ENCODE peak calls at places on chromosomes 13 and 19, in four cellular contexts. L, V, J and H are unnamed samples.

GRCh38 chr13:73833331-73834070 is 300.7 kb downstream of the KLF12 start:
- DNase-seq in J (no peak), L (no peak), V (no peak), H (no peak)

GRCh38 chr13:79457948-79458347 is 23.0 kb upstream of the NDFIP2 start:
- DNase-seq in L (no peak), V (no peak), J (peak), H (no peak)

GRCh38 chr13:89066868-89067466 is 1395.8 kb downstream of the SLITRK5 start:
- DNase-seq in V (peak), L (no peak), J (no peak), H (peak)

GRCh38 chr13:94674609-94675348 is 37.6 kb downstream of the SOX21 start:
- DNase-seq in J (peak), V (peak), L (no peak), H (peak)

GRCh38 chr19:38061294-38061693 is 154.3 kb downstream of the SIPA1L3 start:
- DNase-seq in L (no peak), J (no peak), V (no peak), H (no peak)

GRCh38 chr13:106548064-106548696 is 12.7 kb upstream of the EFNB2 start:
- DNase-seq in V (no peak), L (no peak), J (no peak), H (no peak)

GRCh38 chr13:96089749-96090239 is at the start of gene HS6ST3:
- DNase-seq in L (no peak), J (peak), V (no peak), H (peak)

GRCh38 chr13:98307744-98308524 is 130.9 kb upstream of the RNF113B start:
- DNase-seq in J (no peak), V (no peak), L (no peak), H (no peak)

GRCh38 chr19:56317749-56318148 is 3.1 kb upstream of the ZSCAN5A start:
- DNase-seq in V (no peak), L (no peak), J (no peak), H (no peak)

GRCh38 chr19:21824679-21825078 is 11.3 kb downstream of the ZNF43 start:
- DNase-seq in L (no peak), V (no peak), J (no peak), H (no peak)

GRCh38 chr19:19418548-19419260 is 13.2 kb downstream of the GATAD2A start:
- DNase-seq in L (no peak), V (no peak), J (no peak), H (no peak)

GRCh38 chr13:105466376-105466775 is 1069.1 kb downstream of the EFNB2 start:
- DNase-seq in V (no peak), J (no peak), L (no peak), H (no peak)

GRCh38 chr13:73984949-73985691 is 149.1 kb downstream of the KLF12 start:
- DNase-seq in L (no peak), J (no peak), V (no peak), H (no peak)

GRCh38 chr13:78372581-78372980 is 230.8 kb downstream of the POU4F1 start:
- DNase-seq in V (no peak), J (no peak), L (no peak), H (no peak)

GRCh38 chr19:17751103-17751911 is at the start of gene FCHO1:
- DNase-seq in J (peak), L (peak), V (peak), H (no peak)

GRCh38 chr19:3094638-3095374 is 644 bp downstream of the GNA11 start:
- DNase-seq in J (no peak), V (no peak), L (no peak), H (no peak)

GRCh38 chr19:2095338-2095938 is 688 bp downstream of the MOB3A start:
- DNase-seq in V (no peak), L (no peak), J (no peak), H (no peak)

GRCh38 chr13:26015276-26015934 is 36.4 kb downstream of the SHISA2 start:
- DNase-seq in L (no peak), V (no peak), J (no peak), H (no peak)

GRCh38 chr19:17469371-17470203 is 737 bp upstream of the SLC27A1 start:
- DNase-seq in J (peak), V (peak), L (peak), H (peak)

GRCh38 chr13:27599845-27600553 is 20.3 kb downstream of the LNX2 start:
- DNase-seq in L (no peak), V (peak), J (peak), H (no peak)

GRCh38 chr19:56223481-56223880 is 21.4 kb downstream of the ZSCAN5C start:
- DNase-seq in L (no peak), J (no peak), V (no peak), H (no peak)

GRCh38 chr13:108306768-108307332 is 37.3 kb downstream of the TNFSF13B start:
- DNase-seq in V (no peak), L (no peak), J (no peak), H (no peak)

GRCh38 chr19:48490980-48491792 is 20.4 kb downstream of the LMTK3 start:
- DNase-seq in J (peak), L (no peak), V (no peak), H (peak)

GRCh38 chr19:7742991-7743390 is 4.3 kb downstream of the CD209 start:
- DNase-seq in L (no peak), V (no peak), J (no peak), H (no peak)

GRCh38 chr13:37094840-37095239 is 10.6 kb downstream of the CSNK1A1L start:
- DNase-seq in J (no peak), L (no peak), V (no peak), H (no peak)

GRCh38 chr13:94666065-94666464 is 46.3 kb downstream of the SOX21 start:
- DNase-seq in J (no peak), L (no peak), V (no peak), H (no peak)

GRCh38 chr13:112450118-112450517 is 74.0 kb downstream of the SPACA7 start:
- DNase-seq in J (no peak), V (no peak), L (no peak), H (no peak)

GRCh38 chr13:101455863-101456262 is 3.4 kb downstream of the ITGBL1 start:
- DNase-seq in L (no peak), V (no peak), J (no peak), H (no peak)

GRCh38 chr13:24822640-24823039 is 58.7 kb downstream of the RNF17 start:
- DNase-seq in J (no peak), L (peak), V (no peak), H (no peak)

GRCh38 chr19:54653181-54653809 is 9.5 kb upstream of the LILRB4 start:
- DNase-seq in J (peak), L (no peak), V (peak), H (no peak)

GRCh38 chr13:98778749-98779148 is 26.3 kb upstream of the SLC15A1 start:
- DNase-seq in J (no peak), L (no peak), V (no peak), H (no peak)

GRCh38 chr13:21501709-21502108 is 42.6 kb upstream of the ZDHHC20 start:
- DNase-seq in J (peak), V (peak), L (no peak), H (peak)

GRCh38 chr13:73714522-73714921 is 419.7 kb downstream of the KLF12 start:
- DNase-seq in L (no peak), V (no peak), J (no peak), H (no peak)

GRCh38 chr19:37506387-37507166 is at the start of gene ZNF793:
- DNase-seq in L (no peak), V (no peak), J (no peak), H (peak)

GRCh38 chr19:18629166-18630088 is 7.4 kb upstream of the KLHL26 start:
- DNase-seq in V (no peak), J (no peak), L (no peak), H (no peak)

GRCh38 chr19:17128403-17128802 is 52.8 kb downstream of the MYO9B start:
- DNase-seq in V (no peak), L (no peak), J (no peak), H (no peak)

DNA sequence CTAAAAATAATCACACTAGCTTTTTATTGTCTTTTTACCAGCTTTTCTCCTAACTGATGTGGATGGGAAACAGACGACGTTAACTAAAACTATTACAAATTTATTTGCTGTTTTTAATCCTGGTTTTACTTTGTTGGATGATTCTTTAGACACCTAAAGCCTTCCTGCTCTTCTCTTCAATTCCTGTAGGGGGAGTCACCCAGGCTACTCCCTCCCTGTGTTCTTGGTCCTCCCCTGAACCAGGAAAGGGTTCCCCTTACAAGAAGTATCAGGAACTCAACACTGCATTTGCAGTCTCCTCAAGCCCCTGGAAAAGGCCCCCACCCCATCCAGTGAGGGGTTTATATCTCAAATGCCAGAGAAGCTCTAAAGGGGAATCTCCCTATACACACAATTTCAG is 206.1 kb downstream of the SUCLA2 start:
- DNase-seq in V (peak), J (peak), L (no peak), H (no peak)
- TF ChIP-seq CBFB in V (no peak), J (no peak), L (no peak), H (no peak)

DNA sequence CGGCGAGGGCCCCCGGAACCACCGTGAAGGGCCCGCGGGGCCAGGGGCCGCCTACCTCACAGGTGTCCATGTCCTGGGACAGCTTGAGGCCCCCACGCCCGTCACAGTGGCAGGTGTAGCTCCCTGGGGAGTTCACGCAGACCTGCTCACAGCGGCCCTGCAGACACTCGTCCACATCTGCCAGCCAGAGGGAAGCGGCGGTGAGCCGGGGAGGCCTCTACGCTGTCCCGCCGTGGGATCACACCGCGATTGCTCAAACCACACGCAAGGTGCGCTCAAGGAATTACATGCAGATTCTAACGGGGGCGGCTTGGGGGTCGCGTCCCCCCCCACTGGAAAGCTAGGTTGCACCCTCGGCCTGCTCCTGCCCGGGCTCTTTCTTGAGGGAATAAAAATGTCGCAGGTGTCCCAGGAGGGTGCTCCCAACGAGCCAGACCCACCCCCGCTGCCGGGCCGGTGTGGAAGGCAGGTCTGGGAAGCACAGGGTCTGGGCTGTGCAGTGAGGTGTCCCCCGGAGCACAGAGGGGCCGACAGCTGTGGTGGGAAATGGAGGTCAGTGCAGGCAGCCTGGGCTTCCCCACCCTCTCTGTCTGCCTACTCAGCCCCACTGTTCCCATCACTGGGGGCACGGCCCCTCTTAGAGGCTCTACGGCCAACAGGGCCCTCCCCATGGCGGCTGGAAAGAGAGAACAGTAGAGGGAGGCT is 29.2 kb downstream of the GAS6 start:
- DNase-seq in V (no peak), L (no peak), J (no peak), H (no peak)
- TF ChIP-seq ATF3 in V (no peak), L (no peak), J (no peak), H (no peak)

GRCh38 chr13:39062004-39062403 is 23.7 kb downstream of the NHLRC3 start:
- DNase-seq in J (no peak), V (no peak), L (no peak), H (no peak)
- TF ChIP-seq NR2C2 in J (no peak), V (no peak), L (no peak), H (no peak)

GRCh38 chr13:51524312-51524711 is 60.0 kb upstream of the WDFY2 start:
- DNase-seq in L (no peak), V (peak), J (no peak), H (no peak)

GRCh38 chr13:51523082-51523518 is 61.2 kb upstream of the WDFY2 start:
- DNase-seq in V (peak), L (no peak), J (no peak), H (no peak)

GRCh38 chr13:51518847-51519246 is 65.4 kb upstream of the WDFY2 start:
- DNase-seq in J (no peak), L (no peak), V (no peak), H (no peak)

GRCh38 chr13:51519839-51520238 is 64.4 kb upstream of the WDFY2 start:
- DNase-seq in L (no peak), V (peak), J (no peak), H (no peak)

DNA sequence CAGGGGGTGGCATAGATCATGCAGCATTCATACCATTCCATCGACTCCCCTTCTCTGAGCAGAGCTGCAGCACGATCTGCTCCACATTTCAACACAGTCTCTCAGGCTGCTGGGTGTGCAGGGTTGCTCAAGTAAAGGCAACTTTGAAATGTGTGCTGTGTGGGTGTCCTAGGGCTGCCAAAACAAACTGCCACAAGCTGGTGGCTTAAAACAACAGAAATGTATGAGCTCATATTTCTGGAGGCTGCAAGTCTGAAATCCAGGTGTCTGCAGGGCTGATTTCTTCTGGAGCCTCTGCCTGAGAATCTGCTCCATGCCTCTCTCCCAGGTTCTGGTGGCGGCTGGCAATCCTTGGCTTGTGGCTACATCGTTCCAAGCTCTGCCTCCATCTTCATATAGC is 63.7 kb upstream of the WDFY2 start:
- DNase-seq in J (no peak), V (peak), L (no peak), H (no peak)
- TF ChIP-seq CBFB in J (no peak), V (no peak), L (no peak), H (no peak)